ENCODE peak calls at places on chromosomes 1 and 21, in nine cellular contexts. O is NCI-H1694; Z is NCI-H1105 treated with DMSO at 0.1 percent for 48 hours; R is fibroblast of lung; C is naive thymus-derived CD8-positive, alpha-beta T cell; U is OCI-LY7; A is GM23248; P is T-cell; I is EH. G is an unnamed sample.

GRCh38 chr1:25766721-25767436 is 33.1 kb upstream of the SELENON start:
- DNase-seq in O (peak), Z (peak), R (no peak), C (no peak), U (no peak), A (no peak), P (no peak), I (no peak), G (peak)

GRCh38 chr21:26801524-26801923 is 43.7 kb downstream of the ADAMTS1 start:
- DNase-seq in O (no peak), Z (no peak), R (peak), C (no peak), U (no peak), A (peak), P (no peak), I (peak), G (no peak)

GRCh38 chr1:222064388-222065201 is 322.7 kb upstream of the DUSP10 start:
- DNase-seq in O (no peak), Z (no peak), R (peak), C (no peak), U (no peak), A (peak), P (no peak), I (peak), G (no peak)

GRCh38 chr21:34913786-34914185 is 135.3 kb downstream of the RUNX1 start:
- DNase-seq in O (no peak), Z (no peak), R (peak), C (no peak), U (no peak), A (peak), P (no peak), I (peak), G (no peak)

GRCh38 chr1:224124220-224124619 is 10.3 kb downstream of the FBXO28 start:
- DNase-seq in O (no peak), Z (no peak), R (no peak), C (no peak), U (no peak), A (peak), P (no peak), I (peak), G (no peak)

GRCh38 chr1:37034301-37035013 is at the start of gene GRIK3:
- DNase-seq in O (no peak), Z (peak), R (no peak), C (no peak), U (peak), A (peak), P (no peak), I (no peak), G (peak)

GRCh38 chr1:18955442-18956188 is 861 bp downstream of the IFFO2 start:
- DNase-seq in O (no peak), Z (peak), R (no peak), C (peak), U (peak), A (peak), P (peak), I (peak), G (no peak)

GRCh38 chr1:2176615-2177014 is 18.0 kb downstream of the FAAP20 start:
- DNase-seq in O (no peak), Z (no peak), R (no peak), C (no peak), U (no peak), A (no peak), P (no peak), I (no peak), G (no peak)

GRCh38 chr1:241424480-241424971 is 67.5 kb upstream of the RGS7 start:
- DNase-seq in O (no peak), Z (no peak), R (no peak), C (no peak), U (no peak), A (no peak), P (no peak), I (no peak), G (no peak)

GRCh38 chr1:5615076-5615475 is 377.1 kb downstream of the NPHP4 start:
- DNase-seq in O (no peak), Z (no peak), R (no peak), C (no peak), U (no peak), A (no peak), P (no peak), I (no peak), G (no peak)

GRCh38 chr1:3509721-3510120 is 55.3 kb downstream of the ARHGEF16 start:
- DNase-seq in O (no peak), Z (no peak), R (no peak), C (no peak), U (no peak), A (no peak), P (no peak), I (no peak), G (no peak)

GRCh38 chr21:32920474-32920873 is 105.3 kb upstream of the OLIG2 start:
- DNase-seq in O (no peak), Z (no peak), R (no peak), C (no peak), U (no peak), A (no peak), P (no peak), I (no peak), G (no peak)

GRCh38 chr1:200975458-200975857 is 48.1 kb downstream of the KIF21B start:
- DNase-seq in O (no peak), Z (no peak), R (no peak), C (no peak), U (no peak), A (no peak), P (no peak), I (no peak), G (no peak)

GRCh38 chr1:3021233-3021671 is at the start of gene ACTRT2:
- DNase-seq in O (no peak), Z (no peak), R (no peak), C (no peak), U (no peak), A (no peak), P (no peak), I (no peak), G (no peak)

GRCh38 chr1:163202833-163203451 is at the start of gene RGS5:
- DNase-seq in O (no peak), Z (no peak), R (peak), C (no peak), U (no peak), A (peak), P (no peak), I (peak), G (no peak)

GRCh38 chr1:33379631-33380354 is 51.1 kb downstream of the PHC2 start:
- DNase-seq in O (no peak), Z (no peak), R (peak), C (no peak), U (no peak), A (no peak), P (no peak), I (no peak), G (no peak)

GRCh38 chr1:235943581-235944114 is 76.9 kb upstream of the LYST start:
- DNase-seq in O (no peak), Z (no peak), R (peak), C (no peak), U (no peak), A (peak), P (no peak), I (peak), G (no peak)